ENCODE peak calls at places on chromosomes 4 and X, in six cellular contexts. Z is ovary, D is A549, W is tibial nerve, S is esophagus muscularis mucosa, G is SK-N-SH. R is an unnamed sample. For H3K4me1, the result is how much of the 10 kb centered on the place peaks cover.

GRCh38 chrX:49171752-49172279 is at the start of gene PLP2:
- DNase-seq in G (peak), S (no peak), D (no peak), W (no peak), Z (peak), R (peak)

GRCh38 chr4:27702710-27703431 is 842.2 kb downstream of the STIM2 start:
- DNase-seq in D (no peak), W (no peak), Z (no peak), S (no peak), G (peak), R (no peak)

GRCh38 chr4:61922766-61923165 is 722.6 kb downstream of the ADGRL3 start:
- DNase-seq in S (no peak), Z (no peak), W (no peak), D (no peak), G (no peak), R (no peak)

GRCh38 chr4:169251291-169252235 is 19.2 kb downstream of the SH3RF1 start:
- DNase-seq in G (no peak), D (peak), W (no peak), Z (no peak), S (no peak), R (no peak)

GRCh38 chrX:33106737-33107136 is 104.6 kb downstream of the DMD start:
- DNase-seq in W (no peak), D (no peak), Z (no peak), S (no peak), G (no peak), R (no peak)

GRCh38 chr4:88211473-88212252 is 53.2 kb upstream of the ABCG2 start:
- DNase-seq in G (peak), Z (no peak), W (peak), S (peak), D (no peak), R (no peak)

GRCh38 chrX:138917781-138918180 is 206.3 kb upstream of the FGF13 start:
- DNase-seq in G (no peak), W (no peak), S (no peak), Z (no peak), D (no peak), R (no peak)

GRCh38 chr4:26032142-26032541 is 118.1 kb downstream of the SMIM20 start:
- DNase-seq in Z (no peak), G (no peak), S (no peak), W (no peak), D (no peak), R (no peak)

DNA sequence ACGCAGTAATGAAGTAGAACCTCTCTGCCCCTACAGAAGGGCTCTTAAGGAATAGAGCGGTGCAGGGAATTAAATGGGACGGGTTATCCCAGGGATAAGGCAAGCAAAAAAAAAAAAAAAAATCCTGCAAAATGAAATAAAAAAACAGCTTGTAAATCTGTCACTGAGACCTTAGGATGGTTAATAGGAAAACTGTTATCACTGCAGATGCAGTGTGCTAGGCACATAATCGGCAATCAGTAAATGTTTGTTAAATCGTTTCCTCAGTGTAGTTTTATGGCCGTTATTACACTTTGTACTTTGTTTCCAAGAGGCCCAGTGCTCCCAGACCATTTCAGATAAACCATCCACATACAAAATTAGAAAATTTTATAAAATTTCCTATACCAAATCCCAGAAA is 1.0 kb downstream of the HNRNPH2 start:
- DNase-seq in G (no peak), W (no peak), D (no peak), Z (no peak), S (no peak), R (no peak)
- H3K4me3 ChIP-seq in G (peak), W (peak), D (peak), Z (peak), S (peak), R (peak)

GRCh38 chr4:101357751-101358150 is 10.4 kb upstream of the PPP3CA start:
- DNase-seq in Z (no peak), D (no peak), W (no peak), S (no peak), G (no peak), R (no peak)

GRCh38 chr4:101356928-101357327 is 9.6 kb upstream of the PPP3CA start:
- DNase-seq in D (peak), W (no peak), S (no peak), Z (no peak), G (peak), R (no peak)

GRCh38 chr4:101349346-101350064 is 2.2 kb upstream of the PPP3CA start:
- DNase-seq in S (no peak), G (peak), D (no peak), W (peak), Z (peak), R (peak)

GRCh38 chr4:101355767-101356702 is 8.7 kb upstream of the PPP3CA start:
- DNase-seq in D (peak), G (no peak), Z (no peak), S (no peak), W (no peak), R (no peak)

DNA sequence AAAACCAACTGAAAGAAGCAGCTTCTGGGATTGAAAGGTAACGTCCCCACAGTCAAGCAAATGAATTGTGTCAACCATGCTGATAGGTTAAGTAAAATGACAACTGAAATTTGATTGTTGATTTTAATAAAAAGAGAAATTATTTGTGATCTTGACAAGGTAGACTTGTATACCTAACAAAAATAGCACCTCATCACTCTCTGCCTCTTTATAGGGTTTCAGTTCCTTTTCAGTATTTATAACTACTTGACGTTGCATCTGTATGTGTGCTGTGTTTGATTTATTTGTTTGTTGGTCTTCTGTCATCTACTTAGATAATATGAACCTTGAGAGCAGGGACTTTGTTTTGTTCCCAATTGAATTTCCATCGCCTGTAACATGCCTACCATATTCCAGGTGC is 7.9 kb upstream of the PPP3CA start:
- DNase-seq in W (no peak), G (no peak), S (no peak), Z (no peak), D (no peak), R (no peak)
- TF ChIP-seq EP300 in W (no peak), G (no peak), S (no peak), Z (no peak), D (no peak), R (no peak)

GRCh38 chr4:7963691-7964090 is 24.0 kb upstream of the AFAP1 start:
- DNase-seq in Z (no peak), G (no peak), S (no peak), D (no peak), W (no peak), R (no peak)

GRCh38 chr4:7967063-7967440 is 27.4 kb upstream of the AFAP1 start:
- DNase-seq in D (no peak), S (no peak), W (no peak), Z (no peak), G (no peak), R (no peak)

GRCh38 chr4:7964459-7964858 is 24.8 kb upstream of the AFAP1 start:
- DNase-seq in Z (no peak), G (no peak), D (no peak), S (no peak), W (no peak), R (no peak)

GRCh38 chr4:7966281-7967062 is 26.8 kb upstream of the AFAP1 start:
- DNase-seq in W (no peak), Z (no peak), S (no peak), G (peak), D (no peak), R (no peak)

DNA sequence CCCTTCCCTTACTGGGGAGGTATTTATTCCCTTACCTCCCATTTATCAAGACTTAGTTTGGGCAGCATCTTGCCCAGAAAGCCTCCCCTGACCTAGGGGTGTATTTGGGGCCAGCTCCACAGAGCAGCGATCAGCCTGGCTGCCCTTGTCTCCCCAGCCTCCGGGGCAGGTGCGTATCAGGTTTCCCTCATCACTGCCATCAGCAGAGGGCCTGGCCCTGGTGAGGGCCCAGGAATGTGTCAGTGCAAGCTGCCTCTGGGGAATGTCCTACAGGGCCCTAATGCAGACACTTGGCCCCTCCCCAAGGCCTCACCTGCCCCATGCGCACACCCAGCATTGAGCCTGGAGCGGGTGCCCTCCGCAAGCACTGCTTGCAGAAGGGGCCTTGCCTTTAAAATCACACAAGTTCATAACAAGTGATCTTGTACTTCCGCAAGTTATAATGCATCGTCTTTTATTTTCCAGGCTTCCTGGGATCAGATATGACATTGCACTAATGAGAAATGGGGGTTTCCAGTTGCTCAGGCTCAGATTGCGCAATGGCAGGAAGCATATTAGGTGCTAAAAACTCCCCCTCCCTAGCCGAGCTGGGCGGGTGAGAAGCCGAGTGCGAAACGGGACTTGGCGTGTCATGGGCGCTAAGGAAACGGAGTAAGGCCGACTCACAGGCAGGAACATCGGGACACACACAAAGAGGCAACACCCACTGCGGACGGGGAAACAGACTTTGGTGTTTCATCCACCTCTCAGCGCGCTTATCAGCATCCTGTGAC is 25.4 kb upstream of the AFAP1 start:
- DNase-seq in S (no peak), G (no peak), Z (no peak), D (no peak), W (peak), R (no peak)
- H3K4me1 ChIP-seq in S (under half), G (under half), Z (under half), D (half or more), W (under half), R (under half)

GRCh38 chrX:35847736-35848135 is 49.6 kb downstream of the MAGEB16 start:
- DNase-seq in S (no peak), G (no peak), Z (no peak), D (no peak), W (no peak), R (no peak)
- H3K4me3 ChIP-seq in S (no peak), G (no peak), Z (no peak), D (no peak), W (no peak), R (no peak)

GRCh38 chr4:173411106-173411703 is 12.3 kb upstream of the SCRG1 start:
- DNase-seq in Z (no peak), W (no peak), S (no peak), D (no peak), G (no peak), R (no peak)

GRCh38 chr4:173414456-173414855 is 15.5 kb upstream of the SCRG1 start:
- DNase-seq in S (no peak), D (no peak), Z (no peak), G (no peak), W (no peak), R (no peak)

GRCh38 chr4:173410106-173410505 is 11.2 kb upstream of the SCRG1 start:
- DNase-seq in Z (no peak), W (no peak), G (no peak), D (no peak), S (no peak), R (no peak)

GRCh38 chr4:173415092-173415491 is 16.2 kb upstream of the SCRG1 start:
- DNase-seq in G (no peak), Z (no peak), S (no peak), D (no peak), W (no peak), R (no peak)

GRCh38 chr4:173413043-173413442 is 14.1 kb upstream of the SCRG1 start:
- DNase-seq in S (no peak), Z (no peak), G (no peak), W (peak), D (no peak), R (no peak)
- TF ChIP-seq EP300 in S (no peak), Z (no peak), G (no peak), W (peak), D (no peak), R (no peak)

GRCh38 chrX:44428989-44429627 is 85.6 kb upstream of the EFHC2 start:
- DNase-seq in W (no peak), D (peak), Z (no peak), S (no peak), G (no peak), R (no peak)

GRCh38 chrX:44432641-44433040 is 89.2 kb upstream of the EFHC2 start:
- DNase-seq in S (no peak), D (no peak), W (no peak), G (no peak), Z (no peak), R (no peak)

GRCh38 chrX:44431206-44431605 is 87.7 kb upstream of the EFHC2 start:
- DNase-seq in G (no peak), W (no peak), S (no peak), D (peak), Z (no peak), R (no peak)

GRCh38 chrX:44435047-44435446 is 91.6 kb upstream of the EFHC2 start:
- DNase-seq in G (no peak), W (no peak), S (no peak), Z (no peak), D (no peak), R (no peak)

GRCh38 chrX:44433556-44433955 is 90.1 kb upstream of the EFHC2 start:
- DNase-seq in D (no peak), Z (no peak), G (no peak), S (no peak), W (no peak), R (no peak)
- H3K4me1 ChIP-seq in D (under half), Z (under half), G (under half), S (under half), W (under half), R (under half)

DNA sequence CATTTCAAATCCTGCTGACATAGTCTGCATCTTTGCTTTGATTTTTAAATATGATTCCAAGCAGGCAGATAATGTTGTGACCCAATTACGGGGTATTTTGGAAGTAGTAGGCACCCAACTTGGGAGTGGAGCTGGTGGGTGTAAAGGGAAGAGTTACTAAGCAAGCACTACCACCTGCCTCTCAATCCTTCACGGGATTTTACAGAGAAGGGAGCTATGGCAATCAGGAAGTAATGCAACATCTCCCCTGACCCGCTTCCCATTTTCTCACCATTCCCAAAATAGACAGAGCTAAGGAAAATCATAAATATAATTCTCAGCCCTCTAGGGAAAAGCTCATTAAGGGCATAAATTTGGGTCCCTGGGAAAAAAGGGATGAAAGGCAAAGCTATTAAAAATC is 9.2 kb downstream of the APBB2 start:
- DNase-seq in G (no peak), S (no peak), D (no peak), W (no peak), Z (no peak), R (no peak)
- H3K4me3 ChIP-seq in G (no peak), S (no peak), D (no peak), W (no peak), Z (no peak), R (no peak)

GRCh38 chr4:74621616-74622015 is 172.7 kb downstream of the BTC start:
- DNase-seq in D (no peak), Z (no peak), G (no peak), S (no peak), W (no peak), R (no peak)

GRCh38 chr4:74625981-74626380 is 168.3 kb downstream of the BTC start:
- DNase-seq in D (no peak), W (no peak), Z (no peak), G (no peak), S (no peak), R (no peak)

GRCh38 chr4:74619931-74620702 is 174.2 kb downstream of the BTC start:
- DNase-seq in D (no peak), S (no peak), W (no peak), G (no peak), Z (no peak), R (no peak)

GRCh38 chr4:74624351-74625151 is 169.8 kb downstream of the BTC start:
- DNase-seq in W (no peak), G (no peak), S (no peak), D (peak), Z (no peak), R (no peak)

DNA sequence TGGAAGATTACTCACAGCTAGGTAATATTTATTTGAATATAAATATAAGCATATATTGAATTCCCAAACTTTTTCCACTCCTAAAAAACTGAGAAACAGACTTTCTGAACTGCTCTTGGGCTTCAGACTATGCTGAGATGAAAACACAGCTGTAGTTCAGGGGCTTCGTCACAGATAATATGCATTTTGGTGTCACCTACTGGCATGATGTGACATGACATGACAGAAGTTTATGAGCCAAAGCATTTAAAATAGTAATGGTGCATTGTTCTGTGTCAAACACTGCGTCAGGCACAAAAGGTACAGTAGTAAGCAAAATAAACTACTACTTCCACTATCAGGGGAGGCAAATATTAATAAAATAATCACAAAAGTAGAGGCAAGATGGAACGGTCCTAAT is 171.3 kb downstream of the BTC start:
- DNase-seq in S (no peak), W (no peak), D (peak), Z (no peak), G (peak), R (no peak)
- TF ChIP-seq EP300 in S (no peak), W (no peak), D (no peak), Z (no peak), G (no peak), R (no peak)

GRCh38 chrX:24990585-24990984 is 25.2 kb downstream of the ARX start:
- DNase-seq in W (no peak), G (no peak), D (no peak), S (no peak), Z (no peak), R (no peak)

GRCh38 chrX:24999501-24999900 is 16.3 kb downstream of the ARX start:
- DNase-seq in D (no peak), G (no peak), S (no peak), W (no peak), Z (no peak), R (no peak)

GRCh38 chrX:24996096-24996709 is 19.6 kb downstream of the ARX start:
- DNase-seq in Z (no peak), D (no peak), W (no peak), S (no peak), G (no peak), R (no peak)

GRCh38 chrX:24988314-24988713 is 27.5 kb downstream of the ARX start:
- DNase-seq in G (no peak), Z (no peak), S (no peak), W (no peak), D (no peak), R (no peak)

GRCh38 chrX:24993887-24994286 is 21.9 kb downstream of the ARX start:
- DNase-seq in S (no peak), D (no peak), G (no peak), W (no peak), Z (no peak), R (no peak)
- H3K4me1 ChIP-seq in S (under half), D (under half), G (under half), W (under half), Z (under half), R (under half)

GRCh38 chr4:140251566-140251965 is 97.6 kb upstream of the MAML3 start:
- DNase-seq in G (no peak), W (no peak), Z (no peak), D (no peak), S (no peak), R (no peak)

GRCh38 chr4:140250989-140251552 is 97.1 kb upstream of the MAML3 start:
- DNase-seq in S (no peak), D (no peak), G (no peak), Z (no peak), W (no peak), R (no peak)

GRCh38 chr4:140252742-140253555 is 99.0 kb upstream of the MAML3 start:
- DNase-seq in D (peak), W (peak), G (peak), Z (peak), S (peak), R (peak)

GRCh38 chr4:140253556-140254027 is 99.6 kb upstream of the MAML3 start:
- DNase-seq in Z (no peak), G (no peak), D (no peak), W (no peak), S (no peak), R (no peak)

DNA sequence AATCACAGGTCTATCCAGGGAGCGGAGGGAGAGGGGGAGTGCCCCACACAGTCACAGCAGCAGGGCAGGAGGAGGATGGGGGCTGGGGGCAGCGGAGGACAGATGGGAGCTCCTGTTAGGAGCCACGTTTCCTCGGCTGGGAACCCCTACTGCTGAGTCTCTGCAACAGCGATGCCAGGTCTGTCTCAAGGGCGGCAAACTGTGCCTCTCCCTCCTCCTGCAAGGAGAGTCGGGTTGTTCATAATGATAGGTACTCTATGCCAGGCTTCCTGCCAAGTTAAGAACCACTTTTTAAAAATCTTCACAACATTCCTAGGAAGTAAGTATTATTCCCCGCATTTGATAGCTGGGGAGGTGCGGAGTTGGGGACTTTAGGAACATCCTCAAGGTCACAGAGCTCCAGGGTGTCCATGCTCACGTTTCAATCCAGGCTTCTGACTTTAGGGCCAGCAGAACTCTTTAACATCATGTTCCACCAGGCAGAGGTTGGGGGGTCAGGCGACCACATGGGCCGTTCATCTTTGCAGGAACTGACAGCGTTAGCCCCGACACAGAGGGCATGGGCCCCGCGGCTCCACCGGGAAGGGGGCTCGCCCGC is 98.3 kb upstream of the MAML3 start:
- DNase-seq in Z (peak), G (peak), D (peak), S (no peak), W (no peak), R (peak)
- H3K4me3 ChIP-seq in Z (peak), G (peak), D (peak), S (peak), W (peak), R (peak)

R was measured in suprapubic skin.